ENCODE peak calls at places on chromosomes 4 and X, in five cellular contexts. Q is ELF-1, E is NCI-H2107, H is endothelial cell, U is M059J. T is an unnamed sample.

GRCh38 chrX:82087699-82088098 is 885.8 kb downstream of the SH3BGRL start:
- DNase-seq in Q (no peak), E (no peak), H (no peak), U (peak), T (no peak)

GRCh38 chr4:88054909-88055308 is 47.5 kb downstream of the PKD2 start:
- DNase-seq in Q (peak), E (no peak), H (peak), U (peak), T (peak)

GRCh38 chr4:38162240-38162784 is 202.1 kb downstream of the PTTG2 start:
- DNase-seq in Q (peak), E (no peak), H (no peak), U (peak), T (peak)

GRCh38 chr4:57102050-57102564 is 8.1 kb downstream of the IGFBP7 start:
- DNase-seq in Q (no peak), E (no peak), H (no peak), U (peak), T (peak)

GRCh38 chr4:94403735-94404134 is 48.0 kb upstream of the PDLIM5 start:
- DNase-seq in Q (no peak), E (no peak), H (no peak), U (no peak), T (no peak)

GRCh38 chrX:45068555-45068954 is 132.1 kb downstream of the DIPK2B start:
- DNase-seq in Q (no peak), E (no peak), H (no peak), U (peak), T (no peak)

GRCh38 chr4:11532138-11532537 is 103.4 kb upstream of the HS3ST1 start:
- DNase-seq in Q (no peak), E (no peak), H (no peak), U (no peak), T (no peak)

GRCh38 chr4:15756361-15756861 is 21.7 kb upstream of the CD38 start:
- DNase-seq in Q (no peak), E (no peak), H (no peak), U (peak), T (peak)

GRCh38 chr4:118968006-118968405 is 79.4 kb downstream of the SYNPO2 start:
- DNase-seq in Q (peak), E (peak), H (peak), U (peak), T (peak)

GRCh38 chr4:169492436-169493163 is 119.8 kb downstream of the NEK1 start:
- DNase-seq in Q (peak), E (no peak), H (peak), U (peak), T (peak)

GRCh38 chrX:265502-265901 is 15.7 kb upstream of the PLCXD1 start:
- DNase-seq in Q (no peak), E (no peak), H (no peak), U (no peak), T (no peak)

GRCh38 chrX:40392599-40392998 is 188.2 kb upstream of the ATP6AP2 start:
- DNase-seq in Q (peak), E (no peak), H (no peak), U (no peak), T (no peak)

GRCh38 chr4:157222764-157223145 is 2.2 kb downstream of the GRIA2 start:
- DNase-seq in Q (no peak), E (no peak), H (no peak), U (peak), T (peak)

GRCh38 chr4:2697995-2698414 is 58.1 kb downstream of the TNIP2 start:
- DNase-seq in Q (no peak), E (no peak), H (no peak), U (no peak), T (no peak)